ENCODE peak calls at places on chromosome 10, in seven cellular contexts. M, V, N, E, J, Q and G are unnamed samples.

GRCh38 chr10:103463456-103463855 is 4.8 kb upstream of the CALHM1 start:
- DNase-seq in Q (no peak), N (no peak), E (no peak), M (no peak), V (no peak), J (no peak), G (no peak)

GRCh38 chr10:46285966-46286620 is 704 bp upstream of the ANTXRL start:
- DNase-seq in E (no peak), M (no peak), J (no peak), Q (no peak), N (no peak), V (no peak), G (no peak)

GRCh38 chr10:114413398-114413797 is 9.1 kb upstream of the AFAP1L2 start:
- DNase-seq in M (no peak), V (no peak), J (peak), Q (no peak), N (no peak), E (no peak), G (peak)

GRCh38 chr10:124724279-124725027 is 19.7 kb downstream of the FAM53B start:
- DNase-seq in J (no peak), V (no peak), E (no peak), N (no peak), M (no peak), Q (no peak), G (no peak)

GRCh38 chr10:131960631-131961046 is 21.1 kb downstream of the BNIP3 start:
- DNase-seq in M (no peak), E (no peak), V (no peak), Q (no peak), N (no peak), J (no peak), G (no peak)

GRCh38 chr10:4359003-4359402 is 467.0 kb upstream of the AKR1E2 start:
- DNase-seq in Q (no peak), M (no peak), N (no peak), J (no peak), V (no peak), E (no peak), G (peak)

GRCh38 chr10:76649723-76650127 is 987.9 kb downstream of the KCNMA1 start:
- DNase-seq in Q (peak), V (no peak), E (no peak), N (no peak), J (no peak), M (no peak), G (peak)

GRCh38 chr10:48931188-48931587 is 8.5 kb downstream of the LRRC18 start:
- DNase-seq in M (no peak), V (no peak), E (no peak), N (no peak), Q (no peak), J (no peak), G (no peak)

GRCh38 chr10:30529373-30529998 is 95.5 kb downstream of the MAP3K8 start:
- DNase-seq in Q (no peak), J (no peak), E (no peak), N (peak), V (no peak), M (peak), G (no peak)

GRCh38 chr10:3785849-3786290 is 861 bp upstream of the KLF6 start:
- DNase-seq in Q (no peak), M (no peak), E (peak), N (peak), V (peak), J (peak), G (no peak)

GRCh38 chr10:118220346-118220745 is 121.8 kb downstream of the FAM204A start:
- DNase-seq in V (no peak), N (no peak), M (no peak), J (no peak), Q (no peak), E (no peak), G (no peak)

GRCh38 chr10:52099026-52099600 is 215.0 kb upstream of the DKK1 start:
- DNase-seq in J (no peak), M (no peak), N (no peak), Q (no peak), E (no peak), V (no peak), G (no peak)